ENCODE peak calls at places on chromosomes 4 and X, in ten cellular contexts. K is IMR-90; H is cardiac muscle cell; D is neural progenitor cell; M is CD8-positive, alpha-beta T cell; A is stomach; G is sigmoid colon; X is lower lobe of right lung; T is left ventricle myocardium inferior; L is brain microvascular endothelial cell. P is an unnamed sample.
A peak's percentile ranks its signal among the peaks of the same experiment; 100 is the strongest.

GRCh38 chrX:6227445-6227820 is 1.2 kb downstream of the NLGN4X start:
- DNase-seq in K (no peak), H (no peak), D (peak; percentile 31), M (no peak), A (no peak), G (no peak), X (no peak), T (no peak), L (no peak), P (no peak)

GRCh38 chr4:47386592-47387235 is 76.8 kb downstream of the COMMD8 start:
- DNase-seq in K (peak; percentile 18), H (no peak), D (no peak), M (no peak), A (no peak), G (no peak), X (no peak), T (no peak), L (peak; percentile 5), P (no peak)

GRCh38 chrX:120560405-120560841 is 339 bp downstream of the CUL4B start:
- DNase-seq in K (peak; percentile 39), H (peak; percentile 50), D (no peak), M (peak; percentile 41), A (peak; percentile 36), G (peak; percentile 67), X (peak; percentile 39), T (peak; percentile 13), L (peak; percentile 34), P (peak; percentile 39)

GRCh38 chr4:81135501-81135900 is 79.5 kb downstream of the PRKG2 start:
- DNase-seq in K (peak; percentile 57), H (peak; percentile 41), D (no peak), M (no peak), A (no peak), G (no peak), X (no peak), T (no peak), L (no peak), P (no peak)

GRCh38 chrX:31633349-31633748 is 561.5 kb upstream of the FTHL17 start:
- DNase-seq in K (no peak), H (no peak), D (no peak), M (no peak), A (no peak), G (no peak), X (no peak), T (no peak), L (no peak), P (no peak)

GRCh38 chr4:72318771-72319170 is 250.2 kb downstream of the ADAMTS3 start:
- DNase-seq in K (no peak), H (no peak), D (no peak), M (no peak), A (no peak), G (no peak), X (no peak), T (no peak), L (no peak), P (no peak)

GRCh38 chr4:17511041-17511949 is 595 bp downstream of the QDPR start:
- DNase-seq in K (peak; percentile 33), H (peak; percentile 62), D (peak; percentile 58), M (peak; percentile 45), A (peak; percentile 64), G (peak; percentile 85), X (peak; percentile 82), T (peak; percentile 56), L (peak; percentile 38), P (peak; percentile 74)

GRCh38 chr4:147586637-147587036 is 30.6 kb upstream of the TMEM184C start:
- DNase-seq in K (no peak), H (no peak), D (no peak), M (no peak), A (no peak), G (no peak), X (no peak), T (no peak), L (no peak), P (no peak)

GRCh38 chrX:151370906-151371305 is 26.1 kb upstream of the VMA21 start:
- DNase-seq in K (no peak), H (no peak), D (peak; percentile 66), M (no peak), A (no peak), G (no peak), X (peak; percentile 46), T (no peak), L (no peak), P (no peak)

GRCh38 chrX:42093756-42094155 is 170.4 kb upstream of the CASK start:
- DNase-seq in K (peak; percentile 40), H (peak; percentile 61), D (no peak), M (no peak), A (no peak), G (no peak), X (no peak), T (no peak), L (peak; percentile 45), P (no peak)

GRCh38 chr4:21113496-21114213 is 413.4 kb downstream of the PACRGL start:
- DNase-seq in K (no peak), H (peak; percentile 69), D (no peak), M (no peak), A (no peak), G (no peak), X (no peak), T (no peak), L (no peak), P (no peak)

GRCh38 chrX:24574743-24575142 is 72.4 kb downstream of the PCYT1B start:
- DNase-seq in K (no peak), H (no peak), D (no peak), M (no peak), A (no peak), G (no peak), X (no peak), T (no peak), L (no peak), P (no peak)

GRCh38 chrX:68175569-68175968 is 257.7 kb downstream of the OPHN1 start:
- DNase-seq in K (peak; percentile 72), H (peak; percentile 30), D (no peak), M (no peak), A (no peak), G (no peak), X (no peak), T (no peak), L (peak; percentile 7), P (no peak)
- H3K27ac ChIP-seq in K (no peak overlapping the region), H (no peak overlapping the region), D (no peak overlapping the region), M (no peak overlapping the region), A (no peak overlapping the region), G (no peak overlapping the region), X (no peak overlapping the region), T (no peak overlapping the region), L (no peak overlapping the region), P (no peak overlapping the region)

GRCh38 chrX:56783450-56783831 is 54.4 kb downstream of the NBDY start:
- DNase-seq in K (peak; percentile 65), H (no peak), D (peak; percentile 77), M (no peak), A (peak; percentile 77), G (peak; percentile 91), X (no peak), T (no peak), L (no peak), P (no peak)
- H3K4me3 ChIP-seq in K (peak overlapping the region; percentile 42), H (no peak overlapping the region), D (no peak overlapping the region), M (no peak overlapping the region), A (peak overlapping the region; percentile 50), G (no peak overlapping the region), X (no peak overlapping the region), T (no peak overlapping the region), L (no peak overlapping the region), P (no peak overlapping the region)

GRCh38 chrX:100990139-100990538 is 20.6 kb downstream of the ARL13A start:
- DNase-seq in K (no peak), H (no peak), D (no peak), M (no peak), A (no peak), G (no peak), X (no peak), T (no peak), L (no peak), P (no peak)

GRCh38 chrX:100999451-100999850 is 29.9 kb downstream of the ARL13A start:
- DNase-seq in K (no peak), H (no peak), D (no peak), M (no peak), A (no peak), G (no peak), X (no peak), T (no peak), L (no peak), P (no peak)

GRCh38 chrX:100995469-100995868 is 26.0 kb downstream of the ARL13A start:
- DNase-seq in K (peak; percentile 93), H (peak; percentile 44), D (no peak), M (no peak), A (no peak), G (no peak), X (no peak), T (no peak), L (peak; percentile 92), P (no peak)

GRCh38 chrX:100994352-100995281 is 25.1 kb downstream of the ARL13A start:
- DNase-seq in K (peak; percentile 68), H (peak; percentile 28), D (no peak), M (no peak), A (no peak), G (no peak), X (no peak), T (no peak), L (peak; percentile 32), P (no peak)
- H3K27ac ChIP-seq in K (no peak overlapping the region), H (no peak overlapping the region), D (no peak overlapping the region), M (no peak overlapping the region), A (no peak overlapping the region), G (no peak overlapping the region), X (no peak overlapping the region), T (no peak overlapping the region), L (peak overlapping the region; percentile 78), P (no peak overlapping the region)

GRCh38 chr4:24912252-24913098 is at the start of gene CCDC149:
- DNase-seq in K (peak; percentile 57), H (peak; percentile 76), D (peak; percentile 89), M (no peak), A (peak; percentile 89), G (peak; percentile 84), X (peak; percentile 88), T (peak; percentile 71), L (peak; percentile 25), P (peak; percentile 68)
- H3K4me3 ChIP-seq in K (peak within 1 kb of the TSS; percentile 70), H (peak within 1 kb of the TSS; percentile 42), D (peak within 1 kb of the TSS; percentile 46), M (no peak within 1 kb of the TSS), A (peak within 1 kb of the TSS; percentile 56), G (peak within 1 kb of the TSS; percentile 88), X (peak within 1 kb of the TSS; percentile 63), T (peak within 1 kb of the TSS; percentile 77), L (peak within 1 kb of the TSS; percentile 69), P (peak within 1 kb of the TSS; percentile 16)

P was measured in adrenal gland.